ENCODE peak calls at places on chromosomes 5 and 9, in five cellular contexts. O, D, K, Z and X are unnamed samples.

GRCh38 chr5:174945853-174946252 is 221.5 kb downstream of the MSX2 start:
- DNase-seq in O (no peak), D (no peak), K (no peak), Z (no peak), X (no peak)

GRCh38 chr5:44048268-44048984 is 340.8 kb downstream of the FGF10 start:
- DNase-seq in O (no peak), D (no peak), K (no peak), Z (no peak), X (no peak)

GRCh38 chr9:22158983-22159382 is 149.9 kb upstream of the CDKN2B start:
- DNase-seq in O (peak), D (no peak), K (peak), Z (peak), X (peak)

GRCh38 chr5:139147743-139148079 is 50.5 kb downstream of the SIL1 start:
- DNase-seq in O (peak), D (peak), K (peak), Z (peak), X (peak)

GRCh38 chr9:92138157-92138959 is 23.1 kb upstream of the SPTLC1 start:
- DNase-seq in O (peak), D (peak), K (peak), Z (peak), X (peak)

GRCh38 chr5:10286552-10287227 is 21.0 kb downstream of the CMBL start:
- DNase-seq in O (no peak), D (no peak), K (no peak), Z (peak), X (no peak)

GRCh38 chr9:131727184-131727785 is 12.6 kb downstream of the RAPGEF1 start:
- DNase-seq in O (no peak), D (no peak), K (peak), Z (peak), X (no peak)

GRCh38 chr9:107438211-107439030 is 51.1 kb downstream of the KLF4 start:
- DNase-seq in O (no peak), D (no peak), K (no peak), Z (no peak), X (no peak)

GRCh38 chr5:59136575-59136974 is 553.7 kb downstream of the RAB3C start:
- DNase-seq in O (no peak), D (no peak), K (no peak), Z (no peak), X (no peak)

GRCh38 chr5:141615991-141616715 is 2.6 kb downstream of the DIAPH1 start:
- DNase-seq in O (no peak), D (no peak), K (no peak), Z (no peak), X (no peak)

GRCh38 chr5:35443803-35444595 is 173.7 kb upstream of the SPEF2 start:
- DNase-seq in O (peak), D (no peak), K (no peak), Z (no peak), X (peak)

GRCh38 chr5:130168211-130168610 is 263.9 kb downstream of the CHSY3 start:
- DNase-seq in O (no peak), D (no peak), K (peak), Z (no peak), X (no peak)

GRCh38 chr5:106875591-106876297 is 795.0 kb downstream of the EFNA5 start:
- DNase-seq in O (peak), D (no peak), K (peak), Z (no peak), X (no peak)

GRCh38 chr5:80959768-80960442 is at the start of gene RASGRF2:
- DNase-seq in O (peak), D (no peak), K (peak), Z (peak), X (peak)

GRCh38 chr9:101881508-101881907 is 143.1 kb upstream of the GRIN3A start:
- DNase-seq in O (no peak), D (no peak), K (no peak), Z (no peak), X (no peak)

GRCh38 chr5:29122306-29122705 is 2071.2 kb upstream of the CDH6 start:
- DNase-seq in O (no peak), D (no peak), K (no peak), Z (no peak), X (no peak)

GRCh38 chr5:159402328-159402727 is 72.0 kb upstream of the IL12B start:
- DNase-seq in O (peak), D (no peak), K (no peak), Z (no peak), X (no peak)

GRCh38 chr5:68419637-68420452 is 204.3 kb downstream of the PIK3R1 start:
- DNase-seq in O (no peak), D (no peak), K (peak), Z (no peak), X (no peak)

GRCh38 chr5:51810592-51810991 is 427.3 kb downstream of the ISL1 start:
- DNase-seq in O (no peak), D (no peak), K (no peak), Z (no peak), X (no peak)

GRCh38 chr9:128552744-128553221 is 396 bp downstream of the SPTAN1 start:
- DNase-seq in O (peak), D (peak), K (peak), Z (peak), X (peak)

GRCh38 chr9:21711504-21711903 is 90.9 kb upstream of the MTAP start:
- DNase-seq in O (no peak), D (no peak), K (peak), Z (no peak), X (no peak)

GRCh38 chr5:135466178-135467050 is 14.3 kb upstream of the TIFAB start:
- DNase-seq in O (peak), D (peak), K (peak), Z (peak), X (peak)

GRCh38 chr5:156137482-156137881 is 189.5 kb upstream of the SGCD start:
- DNase-seq in O (no peak), D (no peak), K (no peak), Z (no peak), X (no peak)

GRCh38 chr9:10260501-10260900 is 352.3 kb downstream of the PTPRD start:
- DNase-seq in O (no peak), D (no peak), K (no peak), Z (no peak), X (no peak)

GRCh38 chr9:114282926-114283325 is 40.0 kb upstream of the ORM1 start:
- DNase-seq in O (peak), D (no peak), K (peak), Z (peak), X (no peak)

GRCh38 chr5:103041071-103041676 is 78.8 kb downstream of the GIN1 start:
- DNase-seq in O (no peak), D (no peak), K (peak), Z (no peak), X (no peak)

GRCh38 chr5:97876272-97876671 is 693.2 kb upstream of the RIOK2 start:
- DNase-seq in O (no peak), D (no peak), K (no peak), Z (no peak), X (no peak)

GRCh38 chr5:17355585-17356346 is 138.3 kb downstream of the BASP1 start:
- DNase-seq in O (no peak), D (no peak), K (peak), Z (no peak), X (no peak)

GRCh38 chr5:1760656-1761452 is 38.8 kb downstream of the MRPL36 start:
- DNase-seq in O (no peak), D (no peak), K (no peak), Z (peak), X (peak)

GRCh38 chr5:148820778-148821395 is 5.5 kb upstream of the ADRB2 start:
- DNase-seq in O (peak), D (no peak), K (peak), Z (no peak), X (no peak)

GRCh38 chr9:106287108-106287631 is 575.8 kb upstream of the ZNF462 start:
- DNase-seq in O (no peak), D (no peak), K (no peak), Z (no peak), X (peak)

GRCh38 chr9:106288689-106289088 is 574.3 kb upstream of the ZNF462 start:
- DNase-seq in O (no peak), D (no peak), K (no peak), Z (no peak), X (no peak)

GRCh38 chr9:106284300-106284699 is 578.7 kb upstream of the ZNF462 start:
- DNase-seq in O (no peak), D (no peak), K (no peak), Z (no peak), X (no peak)

GRCh38 chr9:106286249-106286648 is 576.7 kb upstream of the ZNF462 start:
- DNase-seq in O (no peak), D (no peak), K (no peak), Z (no peak), X (no peak)
- TF ChIP-seq CTCF in O (no peak), D (no peak), K (no peak), Z (no peak), X (no peak)

DNA sequence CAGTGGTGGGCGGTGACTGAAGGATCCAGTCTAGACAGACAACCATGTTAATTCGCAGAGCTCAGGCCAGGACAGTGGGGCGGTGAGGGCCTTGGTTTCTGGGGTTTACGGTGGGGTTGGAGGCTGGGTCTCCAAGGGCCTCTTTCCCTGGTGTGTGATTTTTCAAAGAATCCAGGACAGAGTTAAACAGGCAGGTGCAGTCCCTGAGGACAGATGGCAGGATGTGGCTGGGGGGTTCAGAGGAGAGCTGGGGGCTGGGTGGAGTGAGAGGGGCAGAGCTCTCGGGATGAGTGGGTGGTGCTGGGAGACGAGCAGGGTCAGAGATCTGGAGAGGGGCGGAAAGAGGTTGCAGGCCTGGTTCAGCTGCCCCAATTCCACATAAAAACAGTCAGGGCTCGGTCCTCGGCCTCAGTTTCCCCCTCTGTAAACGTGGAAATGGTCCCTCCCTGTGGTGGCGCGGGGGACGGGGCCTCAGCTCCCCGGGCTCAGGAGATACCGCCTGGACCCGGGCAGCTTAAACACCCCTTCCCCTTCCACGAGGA is 145.9 kb downstream of the GAPVD1 start:
- DNase-seq in O (no peak), D (no peak), K (no peak), Z (no peak), X (no peak)
- TF ChIP-seq CTCF in O (no peak), D (no peak), K (no peak), Z (no peak), X (no peak)

DNA sequence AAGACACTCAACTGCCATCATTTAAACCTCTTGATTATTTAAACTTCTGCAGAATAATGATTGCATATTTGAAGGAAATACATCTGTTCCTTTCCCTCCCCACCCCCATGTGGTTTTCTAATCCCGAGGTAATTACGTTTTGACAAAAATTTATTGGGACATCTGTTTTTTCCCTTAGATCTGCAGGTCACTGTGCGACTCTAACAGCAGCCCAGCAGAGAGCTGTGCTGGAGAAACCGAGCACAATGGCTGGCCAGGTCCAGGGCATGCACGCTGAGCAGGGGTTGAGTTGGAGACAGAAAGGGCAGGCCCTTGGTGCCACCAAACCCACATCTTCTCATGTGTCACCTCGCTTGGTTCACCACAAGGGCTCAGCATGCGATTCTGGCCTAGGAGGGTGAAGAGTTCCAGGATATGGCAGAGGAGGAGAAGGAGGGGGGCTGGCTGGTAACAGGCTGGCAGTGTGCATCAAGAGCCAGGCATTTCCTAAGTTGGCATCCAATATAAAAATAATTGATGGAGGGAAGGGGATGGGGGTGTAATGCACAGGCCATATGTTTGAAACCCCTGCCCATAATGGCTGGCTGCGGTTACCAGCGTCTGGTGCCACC is 255.8 kb downstream of the NFIB start:
- DNase-seq in O (no peak), D (no peak), K (no peak), Z (no peak), X (no peak)
- TF ChIP-seq CTCF in O (no peak), D (no peak), K (no peak), Z (no peak), X (no peak)

GRCh38 chr9:37262410-37262809 is 142.0 kb downstream of the ZCCHC7 start:
- DNase-seq in O (peak), D (no peak), K (peak), Z (no peak), X (no peak)
- TF ChIP-seq CTCF in O (peak), D (no peak), K (peak), Z (no peak), X (no peak)